ENCODE peak calls at places on chromosomes 4 and X, in six cellular contexts. N, B, Z, W, S and V are unnamed samples.

GRCh38 chr4:54384563-54384962 is 155.5 kb downstream of the PDGFRA start:
- DNase-seq in N (peak), B (no peak), Z (peak), W (peak), S (no peak), V (peak)

GRCh38 chr4:79065262-79065661 is 126.0 kb upstream of the PAQR3 start:
- DNase-seq in N (peak), B (no peak), Z (no peak), W (no peak), S (no peak), V (peak)

GRCh38 chr4:38856046-38856445 is 571 bp downstream of the TLR6 start:
- DNase-seq in N (no peak), B (no peak), Z (no peak), W (no peak), S (no peak), V (peak)

GRCh38 chrX:149531599-149531998 is 9.2 kb upstream of the EOLA1 start:
- DNase-seq in N (no peak), B (no peak), Z (no peak), W (no peak), S (no peak), V (peak)

GRCh38 chr4:1499465-1499864 is 93.2 kb upstream of the NKX1-1 start:
- DNase-seq in N (no peak), B (no peak), Z (no peak), W (no peak), S (no peak), V (no peak)

GRCh38 chr4:7703669-7704068 is 236.0 kb downstream of the AFAP1 start:
- DNase-seq in N (no peak), B (no peak), Z (no peak), W (no peak), S (no peak), V (no peak)

GRCh38 chr4:168386002-168386401 is 67.5 kb upstream of the DDX60 start:
- DNase-seq in N (no peak), B (no peak), Z (no peak), W (no peak), S (no peak), V (no peak)

GRCh38 chr4:83150563-83151330 is 36.2 kb upstream of the PLAC8 start:
- DNase-seq in N (no peak), B (peak), Z (no peak), W (peak), S (no peak), V (no peak)

GRCh38 chr4:53705972-53706371 is 114.7 kb upstream of the LNX1 start:
- DNase-seq in N (no peak), B (no peak), Z (no peak), W (no peak), S (no peak), V (no peak)

GRCh38 chr4:184094532-184095192 is 123.0 kb downstream of the ENPP6 start:
- DNase-seq in N (no peak), B (no peak), Z (no peak), W (no peak), S (no peak), V (no peak)

GRCh38 chr4:143336828-143337599 is at the start of gene GAB1:
- DNase-seq in N (peak), B (no peak), Z (peak), W (peak), S (no peak), V (peak)

GRCh38 chr4:153418114-153418513 is 48.0 kb upstream of the TMEM131L start:
- DNase-seq in N (no peak), B (no peak), Z (no peak), W (peak), S (no peak), V (peak)

GRCh38 chr4:53522334-53522733 is 69.0 kb downstream of the LNX1 start:
- DNase-seq in N (no peak), B (no peak), Z (no peak), W (no peak), S (no peak), V (no peak)

GRCh38 chr4:108397850-108398249 is 222.5 kb upstream of the RPL34 start:
- DNase-seq in N (no peak), B (no peak), Z (no peak), W (no peak), S (no peak), V (no peak)